ENCODE peak calls at places on chromosomes 7 and 10, in seven cellular contexts. T is gastrocnemius medialis, L is adrenal gland, I is transverse colon, V is spleen, Q is uterus, D is tibial nerve. G is an unnamed sample.

GRCh38 chr10:84310470-84310869 is 17.9 kb upstream of the CCSER2 start:
- DNase-seq in T (no peak), L (no peak), I (no peak), V (no peak), Q (no peak), D (no peak), G (no peak)

GRCh38 chr7:139936760-139937310 is 107.8 kb downstream of the TBXAS1 start:
- DNase-seq in T (no peak), L (peak; percentile 41), I (no peak), V (no peak), Q (peak; percentile 20), D (no peak), G (no peak)

GRCh38 chr10:125002044-125002422 is 60.1 kb downstream of the ZRANB1 start:
- DNase-seq in T (no peak), L (peak; percentile 28), I (no peak), V (peak; percentile 67), Q (no peak), D (no peak), G (no peak)

GRCh38 chr10:113273151-113273876 is 279.5 kb upstream of the HABP2 start:
- DNase-seq in T (no peak), L (peak; percentile 47), I (peak; percentile 11), V (peak; percentile 80), Q (no peak), D (peak; percentile 13), G (no peak)

GRCh38 chr7:155378580-155378934 is 79.4 kb upstream of the EN2 start:
- DNase-seq in T (no peak), L (no peak), I (no peak), V (no peak), Q (no peak), D (no peak), G (peak; percentile 13)

GRCh38 chr10:43086321-43086942 is 9.6 kb downstream of the RET start:
- DNase-seq in T (no peak), L (no peak), I (no peak), V (no peak), Q (no peak), D (no peak), G (no peak)

GRCh38 chr7:8168336-8168735 is 93.6 kb downstream of the ICA1 start:
- DNase-seq in T (no peak), L (no peak), I (no peak), V (no peak), Q (no peak), D (no peak), G (no peak)

GRCh38 chr10:35089641-35090161 is 440 bp downstream of the CUL2 start:
- DNase-seq in T (peak; percentile 2), L (no peak), I (no peak), V (no peak), Q (no peak), D (no peak), G (no peak)

GRCh38 chr10:14416308-14416700 is 85.6 kb upstream of the FRMD4A start:
- DNase-seq in T (no peak), L (no peak), I (no peak), V (no peak), Q (no peak), D (no peak), G (no peak)

GRCh38 chr7:135728136-135728669 is at the start of gene SLC13A4:
- DNase-seq in T (no peak), L (no peak), I (no peak), V (no peak), Q (no peak), D (no peak), G (no peak)

GRCh38 chr7:205117-206010 is 13.0 kb downstream of the FAM20C start:
- DNase-seq in T (no peak), L (no peak), I (no peak), V (no peak), Q (no peak), D (no peak), G (no peak)

GRCh38 chr7:208816-209215 is 16.4 kb downstream of the FAM20C start:
- DNase-seq in T (no peak), L (no peak), I (no peak), V (no peak), Q (no peak), D (no peak), G (no peak)

GRCh38 chr7:209416-209815 is 17.0 kb downstream of the FAM20C start:
- DNase-seq in T (no peak), L (no peak), I (no peak), V (no peak), Q (no peak), D (no peak), G (no peak)

GRCh38 chr7:208128-208673 is 15.8 kb downstream of the FAM20C start:
- DNase-seq in T (no peak), L (no peak), I (no peak), V (no peak), Q (no peak), D (no peak), G (no peak)

DNA sequence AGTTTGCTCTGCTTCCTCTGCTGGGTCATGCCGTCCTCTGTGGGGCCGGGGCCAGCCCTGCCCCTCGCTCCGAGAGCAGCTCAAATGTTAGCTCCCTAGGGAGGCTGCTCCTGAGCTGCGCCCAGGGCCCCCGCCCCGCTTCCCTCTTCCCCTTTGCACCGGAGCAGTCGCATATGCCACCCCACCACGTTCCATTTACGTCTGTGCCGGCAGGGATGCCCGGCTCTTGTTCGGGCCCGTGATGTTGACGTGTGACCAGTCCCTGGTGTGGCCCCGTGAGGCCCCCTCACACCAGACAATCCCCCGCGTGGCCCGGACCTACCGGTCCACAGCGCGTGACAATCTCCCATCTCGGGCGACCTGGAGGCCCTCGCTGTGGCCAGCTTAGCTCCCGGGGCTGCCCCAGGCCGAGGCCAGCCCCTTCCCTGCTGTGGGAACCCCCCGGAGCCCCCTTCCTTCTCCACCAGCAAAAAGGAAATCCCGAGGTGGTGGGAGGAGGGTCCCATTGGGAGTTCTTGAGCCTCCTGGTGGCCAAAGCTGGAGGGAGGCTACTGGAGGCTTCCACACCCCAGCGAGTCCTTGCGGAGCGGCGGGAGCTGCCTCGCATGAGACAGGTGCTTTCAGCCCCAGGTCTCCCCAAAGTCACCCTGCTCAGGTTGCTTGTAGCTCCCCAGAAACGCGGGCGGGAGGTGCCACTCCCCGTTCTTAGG is 15.2 kb downstream of the FAM20C start:
- DNase-seq in T (no peak), L (no peak), I (no peak), V (no peak), Q (no peak), D (no peak), G (no peak)
- TF ChIP-seq POLR2A in T (no peak), L (no peak), I (no peak), V (no peak), Q (no peak), D (no peak), G (no peak)

GRCh38 chr10:110723224-110723891 is 79.2 kb downstream of the RBM20 start:
- DNase-seq in T (no peak), L (no peak), I (no peak), V (no peak), Q (no peak), D (no peak), G (no peak)

GRCh38 chr10:110730345-110731055 is 86.4 kb downstream of the RBM20 start:
- DNase-seq in T (no peak), L (no peak), I (no peak), V (no peak), Q (no peak), D (no peak), G (no peak)

GRCh38 chr10:110724937-110725336 is 80.8 kb downstream of the RBM20 start:
- DNase-seq in T (peak; percentile 26), L (no peak), I (no peak), V (no peak), Q (no peak), D (no peak), G (no peak)

GRCh38 chr10:110724116-110724701 is 80.1 kb downstream of the RBM20 start:
- DNase-seq in T (no peak), L (no peak), I (no peak), V (no peak), Q (no peak), D (no peak), G (no peak)

DNA sequence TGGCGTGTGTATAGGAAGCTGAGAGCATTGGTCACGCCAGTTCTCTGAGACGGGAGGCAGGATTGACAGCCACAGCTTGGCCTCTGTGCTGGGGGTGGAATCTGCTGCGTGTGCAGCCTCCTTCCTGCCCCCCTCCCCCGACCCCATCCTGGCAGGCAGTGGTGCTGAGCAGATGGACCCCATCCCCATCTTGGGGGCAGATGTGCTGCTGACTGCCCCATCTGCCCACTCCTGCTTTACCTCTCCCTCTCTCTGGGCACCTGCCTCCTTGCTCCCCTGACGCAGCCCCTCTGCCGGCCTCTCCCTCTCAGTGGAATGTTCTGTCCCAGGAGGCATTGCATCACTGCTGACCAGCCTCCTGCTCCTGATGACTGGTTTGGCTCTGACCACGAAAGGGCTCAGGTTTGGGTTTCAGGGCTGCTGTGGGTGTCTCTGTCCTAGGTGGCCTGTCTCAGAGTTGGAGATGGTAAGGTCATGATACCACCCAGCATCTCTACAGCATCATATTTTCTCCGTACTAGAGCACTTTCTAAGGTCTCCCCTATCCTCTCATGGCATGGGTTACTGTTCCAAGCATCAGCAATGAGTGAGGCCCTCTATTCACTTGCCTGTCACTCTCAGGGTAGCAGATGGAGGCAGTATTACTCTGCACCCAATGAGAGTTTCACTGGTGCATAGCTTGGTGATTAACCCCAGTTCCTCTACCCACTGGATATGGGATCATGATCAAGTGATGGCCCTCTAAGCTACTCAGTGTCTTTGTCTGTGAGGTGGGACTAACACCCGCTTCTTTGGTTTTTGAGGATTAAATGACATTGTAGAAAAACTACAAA is 81.9 kb downstream of the RBM20 start:
- DNase-seq in T (peak; percentile 92), L (no peak), I (no peak), V (no peak), Q (no peak), D (no peak), G (no peak)
- H3K27ac ChIP-seq in T (peak overlapping the region; percentile 85), L (no peak overlapping the region), I (no peak overlapping the region), V (no peak overlapping the region), Q (no peak overlapping the region), D (no peak overlapping the region), G (no peak overlapping the region)

DNA sequence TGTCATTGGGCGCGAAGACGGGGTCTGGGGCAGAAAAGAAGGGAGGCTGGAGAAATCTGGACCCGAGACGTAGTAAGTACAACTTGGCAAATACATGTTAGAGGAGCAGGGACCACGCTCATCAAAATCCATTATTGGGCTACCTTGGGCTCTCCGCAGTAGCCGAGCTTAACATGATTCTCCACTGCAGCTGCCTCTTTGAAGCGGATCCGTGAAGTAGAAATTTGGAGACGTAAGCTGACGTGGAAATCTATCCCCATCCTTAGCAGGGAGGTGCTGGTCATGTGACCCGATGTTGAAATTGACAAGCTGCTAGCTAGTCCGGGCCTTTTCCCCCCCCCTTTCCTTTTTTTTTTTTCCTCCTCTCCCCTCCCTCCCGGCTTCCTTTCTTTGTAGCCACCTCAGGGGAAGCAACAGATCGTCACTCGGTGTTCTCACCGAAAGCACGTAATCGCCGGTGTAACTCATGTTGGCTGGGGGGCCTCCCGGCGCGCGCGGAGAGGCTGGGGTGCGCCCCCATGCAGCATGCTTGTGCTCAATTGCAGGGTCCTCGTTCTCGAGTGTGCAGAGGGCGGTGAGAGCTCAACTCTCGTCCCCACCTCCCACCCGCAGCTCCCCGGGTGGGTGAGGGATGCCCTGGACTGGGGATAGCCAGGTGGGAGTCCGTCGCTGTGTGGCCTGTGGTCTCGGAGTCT is at the start of gene HOXA11:
- DNase-seq in T (peak; percentile 90), L (peak; percentile 35), I (peak; percentile 83), V (peak; percentile 63), Q (peak; percentile 82), D (peak; percentile 71), G (peak; percentile 96)
- TF ChIP-seq POLR2A in T (peak; percentile 82), L (no peak), I (peak; percentile 96), V (no peak), Q (peak; percentile 83), D (peak; percentile 29), G (peak; percentile 81)

DNA sequence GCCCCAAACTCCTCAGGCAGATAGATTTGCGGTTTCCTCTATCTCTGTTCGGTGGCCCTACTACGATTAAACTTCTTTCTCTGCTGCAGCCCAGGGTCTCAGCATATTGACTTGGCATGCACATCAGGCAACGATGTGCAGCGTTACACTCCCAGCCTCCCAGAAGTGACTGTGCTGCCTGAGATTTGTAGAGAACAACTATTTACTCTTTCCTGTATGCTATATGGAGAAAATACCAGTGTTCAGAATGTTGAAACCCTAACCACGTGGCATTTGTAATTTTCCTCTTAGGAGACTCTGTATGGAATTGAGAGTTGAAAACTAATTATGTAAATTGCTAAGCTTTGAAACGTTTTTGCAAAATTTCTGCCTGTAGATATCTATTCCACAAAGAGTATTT is 50.9 kb downstream of the GNAI1 start:
- DNase-seq in T (no peak), L (no peak), I (no peak), V (no peak), Q (no peak), D (no peak), G (no peak)
- H3K27ac ChIP-seq in T (no peak overlapping the region), L (no peak overlapping the region), I (no peak overlapping the region), V (no peak overlapping the region), Q (no peak overlapping the region), D (no peak overlapping the region), G (no peak overlapping the region)